ENCODE peak calls at places on chromosomes 4 and X, in four cellular contexts. One of them, this sample, is unnamed.

GRCh38 chr4:38170380-38170779 is 210.2 kb downstream of the PTTG2 start:
- DNase-seq in esophagus muscularis mucosa: no peak
- DNase-seq in GM23338: no peak
- DNase-seq in HCT116: no peak
- DNase-seq in this sample: no peak

GRCh38 chr4:39706829-39707511 is 9.0 kb downstream of the UBE2K start:
- DNase-seq in esophagus muscularis mucosa: no peak
- DNase-seq in GM23338: peak; percentile 52
- DNase-seq in HCT116: no peak
- DNase-seq in this sample: no peak

GRCh38 chr4:111879539-111879938 is 265.7 kb upstream of the FAM241A start:
- DNase-seq in esophagus muscularis mucosa: no peak
- DNase-seq in HCT116: no peak
- DNase-seq in GM23338: no peak
- DNase-seq in this sample: no peak

GRCh38 chr4:66929748-66930147 is 615.6 kb downstream of the CENPC start:
- DNase-seq in HCT116: no peak
- DNase-seq in GM23338: no peak
- DNase-seq in esophagus muscularis mucosa: no peak
- DNase-seq in this sample: no peak

GRCh38 chr4:102311407-102311806 is 33.9 kb downstream of the SLC39A8 start:
- DNase-seq in HCT116: no peak
- DNase-seq in esophagus muscularis mucosa: no peak
- DNase-seq in GM23338: no peak
- DNase-seq in this sample: no peak

GRCh38 chr4:8100696-8101095 is 57.9 kb downstream of the ABLIM2 start:
- DNase-seq in GM23338: no peak
- DNase-seq in esophagus muscularis mucosa: no peak
- DNase-seq in HCT116: no peak
- DNase-seq in this sample: no peak

GRCh38 chr4:53563824-53564223 is 27.5 kb downstream of the LNX1 start:
- DNase-seq in HCT116: no peak
- DNase-seq in GM23338: no peak
- DNase-seq in esophagus muscularis mucosa: no peak
- DNase-seq in this sample: no peak

GRCh38 chrX:150692837-150693781 is at the start of gene MTMR1:
- DNase-seq in esophagus muscularis mucosa: no peak
- DNase-seq in HCT116: no peak
- DNase-seq in GM23338: peak; percentile 29
- DNase-seq in this sample: peak; percentile 6

GRCh38 chr4:174855043-174855442 is 26.0 kb upstream of the GLRA3 start:
- DNase-seq in GM23338: peak; percentile 17
- DNase-seq in esophagus muscularis mucosa: no peak
- DNase-seq in HCT116: no peak
- DNase-seq in this sample: no peak

DNA sequence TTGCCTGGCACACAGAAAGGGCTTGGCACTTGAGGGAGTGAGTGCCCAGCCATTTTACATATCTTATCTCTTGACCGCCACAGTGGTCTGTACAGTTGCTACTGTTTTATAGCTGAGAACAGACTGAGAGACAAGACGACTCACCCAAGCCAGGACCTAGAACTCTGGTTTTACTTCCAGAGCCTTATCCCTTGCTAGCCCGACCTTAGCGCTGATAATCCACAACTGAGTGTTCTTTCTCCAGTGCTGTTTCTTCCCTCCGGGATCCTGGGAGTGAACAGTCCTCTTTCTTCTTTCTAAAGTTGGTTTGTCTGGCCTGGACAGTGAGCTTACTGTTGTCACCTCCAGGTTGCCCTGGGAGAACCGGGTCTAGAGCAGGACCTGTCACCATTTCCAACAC is 52.5 kb upstream of the TADA2B start:
- DNase-seq in HCT116: no peak
- DNase-seq in esophagus muscularis mucosa: no peak
- DNase-seq in GM23338: no peak
- DNase-seq in this sample: no peak
- H3K27ac ChIP-seq in HCT116: no peak overlapping the region
- H3K27ac ChIP-seq in esophagus muscularis mucosa: no peak overlapping the region
- H3K27ac ChIP-seq in GM23338: no peak overlapping the region
- H3K27ac ChIP-seq in this sample: no peak overlapping the region

GRCh38 chr4:61995717-61996337 is 795.7 kb downstream of the ADGRL3 start:
- DNase-seq in esophagus muscularis mucosa: no peak
- DNase-seq in HCT116: no peak
- DNase-seq in GM23338: no peak
- DNase-seq in this sample: no peak
- TF ChIP-seq POLR2AphosphoS5 in esophagus muscularis mucosa: no peak
- TF ChIP-seq POLR2AphosphoS5 in HCT116: no peak
- TF ChIP-seq POLR2AphosphoS5 in GM23338: no peak
- TF ChIP-seq POLR2AphosphoS5 in this sample: no peak

GRCh38 chr4:184803133-184803532 is 22.6 kb downstream of the ACSL1 start:
- DNase-seq in esophagus muscularis mucosa: no peak
- DNase-seq in GM23338: no peak
- DNase-seq in HCT116: no peak
- DNase-seq in this sample: no peak

GRCh38 chr4:184802203-184803015 is 23.4 kb downstream of the ACSL1 start:
- DNase-seq in HCT116: no peak
- DNase-seq in esophagus muscularis mucosa: no peak
- DNase-seq in GM23338: no peak
- DNase-seq in this sample: no peak

GRCh38 chr4:184805462-184806245 is 20.1 kb downstream of the ACSL1 start:
- DNase-seq in HCT116: no peak
- DNase-seq in GM23338: no peak
- DNase-seq in esophagus muscularis mucosa: no peak
- DNase-seq in this sample: no peak

GRCh38 chr4:184804621-184805020 is 21.1 kb downstream of the ACSL1 start:
- DNase-seq in esophagus muscularis mucosa: no peak
- DNase-seq in GM23338: no peak
- DNase-seq in HCT116: no peak
- DNase-seq in this sample: no peak

DNA sequence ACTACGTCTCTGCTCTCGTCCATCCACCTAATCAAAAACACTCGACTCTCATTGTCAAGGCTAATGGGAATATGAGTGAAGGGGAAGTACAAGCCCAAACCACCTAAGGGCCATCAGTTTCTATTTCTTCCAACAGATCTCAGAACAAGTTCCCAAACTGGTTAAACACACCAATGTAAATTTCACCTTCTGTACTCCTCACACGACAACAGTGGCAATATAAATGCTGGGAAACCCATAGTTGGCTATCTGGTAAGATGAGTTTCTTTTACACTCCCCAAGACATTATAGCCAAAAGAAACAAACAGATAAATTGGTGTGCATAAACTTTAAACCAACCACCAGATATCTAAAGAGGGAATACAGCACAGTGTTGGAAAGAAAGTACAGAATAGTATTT is 21.9 kb downstream of the ACSL1 start:
- DNase-seq in esophagus muscularis mucosa: no peak
- DNase-seq in HCT116: no peak
- DNase-seq in GM23338: no peak
- DNase-seq in this sample: no peak
- H3K27ac ChIP-seq in esophagus muscularis mucosa: no peak overlapping the region
- H3K27ac ChIP-seq in HCT116: no peak overlapping the region
- H3K27ac ChIP-seq in GM23338: no peak overlapping the region
- H3K27ac ChIP-seq in this sample: no peak overlapping the region

GRCh38 chr4:22091351-22091731 is 142.8 kb upstream of the KCNIP4 start:
- DNase-seq in HCT116: no peak
- DNase-seq in GM23338: peak; percentile 66
- DNase-seq in esophagus muscularis mucosa: no peak
- DNase-seq in this sample: no peak

GRCh38 chr4:22091906-22092305 is 143.3 kb upstream of the KCNIP4 start:
- DNase-seq in HCT116: no peak
- DNase-seq in GM23338: no peak
- DNase-seq in esophagus muscularis mucosa: no peak
- DNase-seq in this sample: no peak

GRCh38 chr4:22094217-22094616 is 145.6 kb upstream of the KCNIP4 start:
- DNase-seq in GM23338: no peak
- DNase-seq in esophagus muscularis mucosa: no peak
- DNase-seq in HCT116: no peak
- DNase-seq in this sample: no peak

GRCh38 chr4:22093126-22093525 is 144.6 kb upstream of the KCNIP4 start:
- DNase-seq in HCT116: no peak
- DNase-seq in GM23338: no peak
- DNase-seq in esophagus muscularis mucosa: no peak
- DNase-seq in this sample: no peak

DNA sequence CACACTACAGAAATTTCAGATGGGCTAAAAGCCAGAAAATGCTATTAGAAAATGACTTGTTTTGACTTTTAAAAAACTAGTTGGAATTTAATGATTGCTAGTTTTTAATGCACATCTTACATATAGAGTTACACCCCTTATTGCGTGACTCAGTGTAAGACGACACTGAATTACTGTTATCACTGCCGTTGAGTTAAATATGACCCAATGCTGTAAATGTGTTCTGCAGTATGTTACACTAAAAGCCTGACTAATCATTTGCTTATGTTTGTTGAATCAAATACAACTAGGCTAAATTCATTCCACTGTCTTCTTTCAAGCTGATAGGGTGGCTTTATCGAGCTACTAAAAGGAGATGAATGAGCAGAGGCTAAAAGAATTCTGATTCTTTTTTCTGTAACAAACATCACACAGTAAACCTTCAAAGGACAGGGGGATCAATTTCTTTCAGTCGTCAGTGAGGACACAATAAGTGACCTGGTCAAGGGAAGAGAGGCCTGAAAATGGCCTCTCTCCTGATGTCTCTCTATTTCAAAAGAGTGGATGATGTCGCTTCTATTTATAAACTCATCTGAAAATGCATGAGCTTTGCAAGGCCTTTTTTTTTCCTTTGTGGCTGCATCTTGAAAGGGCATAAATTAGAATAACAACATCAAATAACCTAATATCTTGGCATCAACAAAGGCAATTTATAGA is 142.2 kb upstream of the KCNIP4 start:
- DNase-seq in esophagus muscularis mucosa: no peak
- DNase-seq in GM23338: peak; percentile 13
- DNase-seq in HCT116: no peak
- DNase-seq in this sample: no peak
- TF ChIP-seq POLR2AphosphoS5 in esophagus muscularis mucosa: no peak
- TF ChIP-seq POLR2AphosphoS5 in GM23338: no peak
- TF ChIP-seq POLR2AphosphoS5 in HCT116: no peak
- TF ChIP-seq POLR2AphosphoS5 in this sample: no peak

GRCh38 chr4:80006935-80007744 is 65.9 kb downstream of the ANTXR2 start:
- DNase-seq in esophagus muscularis mucosa: no peak
- DNase-seq in HCT116: no peak
- DNase-seq in GM23338: no peak
- DNase-seq in this sample: peak; percentile 67
- H3K27ac ChIP-seq in esophagus muscularis mucosa: peak overlapping the region; percentile 16
- H3K27ac ChIP-seq in HCT116: no peak overlapping the region
- H3K27ac ChIP-seq in GM23338: no peak overlapping the region
- H3K27ac ChIP-seq in this sample: peak overlapping the region; percentile 70

DNA sequence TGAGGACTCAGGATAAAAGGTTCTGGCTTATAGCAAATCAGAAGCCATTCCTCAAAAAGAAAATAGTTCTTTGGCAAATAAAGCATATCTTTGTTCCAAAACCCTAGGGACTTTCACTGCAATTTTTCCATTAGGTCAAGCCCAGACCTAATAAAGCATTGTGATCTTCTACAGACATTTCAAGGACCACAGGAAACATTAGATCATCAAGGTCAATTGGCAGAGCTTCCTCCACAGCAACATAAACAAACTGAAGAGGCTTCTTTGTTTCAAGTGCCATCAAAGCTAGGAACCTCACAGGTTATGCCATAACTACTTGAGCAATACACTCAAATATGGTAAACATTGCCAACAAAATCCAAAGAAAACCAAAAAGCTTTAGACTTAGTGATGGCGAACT is 144.9 kb downstream of the ANXA5 start:
- DNase-seq in esophagus muscularis mucosa: no peak
- DNase-seq in GM23338: no peak
- DNase-seq in HCT116: no peak
- DNase-seq in this sample: peak; percentile 36
- TF ChIP-seq POLR2AphosphoS5 in esophagus muscularis mucosa: no peak
- TF ChIP-seq POLR2AphosphoS5 in GM23338: no peak
- TF ChIP-seq POLR2AphosphoS5 in HCT116: no peak
- TF ChIP-seq POLR2AphosphoS5 in this sample: no peak

DNA sequence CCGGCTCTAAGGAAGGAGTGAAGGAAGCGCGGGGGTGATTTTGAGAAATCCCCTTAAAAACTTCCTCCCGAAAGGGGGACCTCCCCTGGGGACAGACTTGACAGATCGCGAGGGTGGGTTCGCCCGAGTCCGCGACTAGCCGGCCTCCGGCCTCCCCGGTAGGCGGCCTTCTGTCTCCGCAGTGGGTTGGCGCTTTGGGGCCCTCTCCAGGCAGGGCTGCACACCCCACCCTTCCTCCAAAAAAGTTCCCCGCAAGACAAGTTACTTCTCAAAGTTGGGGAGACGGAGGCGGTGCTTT is 24.8 kb downstream of the HOPX start:
- DNase-seq in esophagus muscularis mucosa: no peak
- DNase-seq in GM23338: peak; percentile 49
- DNase-seq in HCT116: no peak
- DNase-seq in this sample: peak; percentile 11
- H3K27ac ChIP-seq in esophagus muscularis mucosa: peak overlapping the region; percentile 56
- H3K27ac ChIP-seq in GM23338: no peak overlapping the region
- H3K27ac ChIP-seq in HCT116: no peak overlapping the region
- H3K27ac ChIP-seq in this sample: no peak overlapping the region

GRCh38 chr4:89800527-89801103 is 36.3 kb downstream of the SNCA start:
- DNase-seq in GM23338: no peak
- DNase-seq in HCT116: no peak
- DNase-seq in esophagus muscularis mucosa: no peak
- DNase-seq in this sample: peak; percentile 94
- TF ChIP-seq POLR2AphosphoS5 in GM23338: no peak
- TF ChIP-seq POLR2AphosphoS5 in HCT116: no peak
- TF ChIP-seq POLR2AphosphoS5 in esophagus muscularis mucosa: no peak
- TF ChIP-seq POLR2AphosphoS5 in this sample: peak; percentile 26

DNA sequence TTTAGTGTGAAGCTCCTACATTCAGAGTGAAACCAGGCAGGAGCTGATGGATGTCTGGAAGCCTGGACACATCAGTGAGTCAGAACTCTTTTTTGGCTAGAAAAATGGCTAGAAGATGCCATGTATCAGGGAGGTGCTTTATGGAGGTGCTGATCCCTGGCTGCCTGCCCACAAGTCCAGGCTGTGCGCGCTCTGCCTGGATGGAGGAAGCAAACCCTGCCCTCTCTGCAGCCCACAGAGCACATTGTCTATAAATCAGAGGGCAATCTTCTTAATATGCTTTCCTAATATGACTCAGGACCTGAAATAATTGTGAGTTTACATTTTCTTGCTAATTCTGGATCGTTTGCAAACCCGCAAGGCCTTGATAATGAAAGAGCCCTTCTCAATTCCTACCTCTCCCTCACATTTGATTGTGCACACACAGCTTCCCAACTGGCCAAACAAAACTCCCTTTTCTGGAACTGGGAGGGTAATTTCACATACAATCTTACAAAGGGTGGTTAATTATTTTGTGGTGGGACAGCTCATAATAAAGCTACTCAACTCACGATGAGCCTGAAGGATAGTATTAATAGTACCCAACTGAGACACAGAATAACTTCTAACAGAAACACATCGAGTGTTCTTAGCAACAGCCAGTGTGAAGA is 11.7 kb downstream of the MFAP3L start:
- DNase-seq in HCT116: no peak
- DNase-seq in esophagus muscularis mucosa: peak; percentile 42
- DNase-seq in GM23338: no peak
- DNase-seq in this sample: no peak
- H3K27ac ChIP-seq in HCT116: no peak overlapping the region
- H3K27ac ChIP-seq in esophagus muscularis mucosa: no peak overlapping the region
- H3K27ac ChIP-seq in GM23338: no peak overlapping the region
- H3K27ac ChIP-seq in this sample: no peak overlapping the region

This sample was measured in endothelial cell of umbilical vein.